ENCODE peak calls at places on chromosome X, in five cellular contexts. M is naive thymus-derived CD4-positive, alpha-beta T cell; Z is SJSA1; X is NCI-H510A treated with DMSO at 0.1 percent for 48 hours; P is aorta. W is an unnamed sample.

GRCh38 chrX:66914082-66914481 is 275.2 kb upstream of the EDA2R start:
- DNase-seq in X (no peak), P (no peak), Z (no peak), M (no peak), W (no peak)

GRCh38 chrX:37815366-37815765 is 32.0 kb downstream of the DYNLT3 start:
- DNase-seq in Z (no peak), P (no peak), X (no peak), M (no peak), W (no peak)

GRCh38 chrX:27915617-27916016 is 65.6 kb downstream of the DCAF8L1 start:
- DNase-seq in M (no peak), X (no peak), P (no peak), Z (no peak), W (no peak)

GRCh38 chrX:140503714-140504351 is 1.0 kb downstream of the SOX3 start:
- DNase-seq in P (peak; percentile 79), X (no peak), M (no peak), Z (no peak), W (peak; percentile 17)

GRCh38 chrX:123860506-123860840 is 620 bp downstream of the XIAP start:
- DNase-seq in X (peak; percentile 53), M (no peak), P (no peak), Z (no peak), W (no peak)

GRCh38 chrX:43949669-43950068 is 23.5 kb downstream of the NDP start:
- DNase-seq in X (peak; percentile 57), Z (no peak), P (no peak), M (no peak), W (no peak)

GRCh38 chrX:9464435-9465371 is at the start of gene TBL1X:
- DNase-seq in Z (peak; percentile 56), X (peak; percentile 14), P (peak; percentile 87), M (peak; percentile 71), W (peak; percentile 0)

GRCh38 chrX:139762400-139763183 is 54.6 kb upstream of the MCF2 start:
- DNase-seq in P (no peak), Z (no peak), M (no peak), X (no peak), W (no peak)

GRCh38 chrX:48790477-48790876 is 4.1 kb downstream of the GATA1 start:
- DNase-seq in X (no peak), Z (no peak), M (no peak), P (no peak), W (no peak)

GRCh38 chrX:44569122-44569521 is 26.5 kb upstream of the FUNDC1 start:
- DNase-seq in Z (no peak), P (no peak), M (no peak), X (no peak), W (no peak)

GRCh38 chrX:54551801-54552200 is 21.8 kb downstream of the GNL3L start:
- DNase-seq in X (no peak), M (no peak), P (no peak), Z (no peak), W (no peak)

GRCh38 chrX:139881130-139881529 is 51.7 kb downstream of the ATP11C start:
- DNase-seq in X (no peak), M (no peak), P (no peak), Z (no peak), W (no peak)

GRCh38 chrX:119736206-119736764 is 22.1 kb upstream of the SOWAHD start:
- DNase-seq in M (no peak), X (no peak), Z (no peak), P (no peak), W (no peak)

GRCh38 chrX:149633511-149633910 is 1.9 kb upstream of the TMEM185A start:
- DNase-seq in X (no peak), M (no peak), Z (no peak), P (no peak), W (no peak)

GRCh38 chrX:1449581-1450149 is 3.0 kb downstream of the ASMTL start:
- DNase-seq in Z (peak; percentile 2), M (no peak), P (no peak), X (no peak), W (no peak)

GRCh38 chrX:10173331-10173900 is 16.6 kb downstream of the CLCN4 start:
- DNase-seq in X (peak; percentile 50), Z (peak; percentile 89), M (no peak), P (no peak), W (no peak)

W was measured in SW 1271.